ENCODE peak calls at places on chromosome 4, in ten cellular contexts. One of them, this sample, is unnamed.

GRCh38 chr4:96677499-96677898 is 837.6 kb downstream of the PDHA2 start:
- DNase-seq in M059J: peak
- DNase-seq in stromal cell of bone marrow: no peak
- DNase-seq in activated CD4-positive, alpha-beta T cell treated with anti-CD3 and anti-CD28 coated beads for 1 hour: no peak
- DNase-seq in GM13977: no peak
- DNase-seq in fibroblast of gingiva: no peak
- DNase-seq in T-helper 1 cell: no peak
- DNase-seq in neural progenitor cell: no peak
- DNase-seq in mucosa of gallbladder: no peak
- DNase-seq in NCI-H1092: no peak
- DNase-seq in this sample: no peak

GRCh38 chr4:183411291-183411861 is 33.1 kb upstream of the CDKN2AIP start:
- DNase-seq in GM13977: no peak
- DNase-seq in M059J: peak
- DNase-seq in activated CD4-positive, alpha-beta T cell treated with anti-CD3 and anti-CD28 coated beads for 1 hour: no peak
- DNase-seq in neural progenitor cell: no peak
- DNase-seq in fibroblast of gingiva: peak
- DNase-seq in stromal cell of bone marrow: no peak
- DNase-seq in T-helper 1 cell: no peak
- DNase-seq in NCI-H1092: no peak
- DNase-seq in mucosa of gallbladder: no peak
- DNase-seq in this sample: no peak

GRCh38 chr4:48139688-48140087 is 5.6 kb upstream of the TXK start:
- DNase-seq in T-helper 1 cell: peak
- DNase-seq in fibroblast of gingiva: peak
- DNase-seq in activated CD4-positive, alpha-beta T cell treated with anti-CD3 and anti-CD28 coated beads for 1 hour: no peak
- DNase-seq in mucosa of gallbladder: no peak
- DNase-seq in M059J: peak
- DNase-seq in NCI-H1092: no peak
- DNase-seq in neural progenitor cell: no peak
- DNase-seq in stromal cell of bone marrow: no peak
- DNase-seq in GM13977: no peak
- DNase-seq in this sample: no peak

GRCh38 chr4:133147922-133148689 is 988 bp upstream of the PCDH10 start:
- DNase-seq in mucosa of gallbladder: no peak
- DNase-seq in neural progenitor cell: peak
- DNase-seq in activated CD4-positive, alpha-beta T cell treated with anti-CD3 and anti-CD28 coated beads for 1 hour: no peak
- DNase-seq in GM13977: peak
- DNase-seq in stromal cell of bone marrow: no peak
- DNase-seq in M059J: peak
- DNase-seq in T-helper 1 cell: no peak
- DNase-seq in NCI-H1092: no peak
- DNase-seq in fibroblast of gingiva: peak
- DNase-seq in this sample: no peak

GRCh38 chr4:164383187-164384181 is 370.4 kb upstream of the SMIM31 start:
- DNase-seq in GM13977: no peak
- DNase-seq in activated CD4-positive, alpha-beta T cell treated with anti-CD3 and anti-CD28 coated beads for 1 hour: no peak
- DNase-seq in NCI-H1092: no peak
- DNase-seq in fibroblast of gingiva: no peak
- DNase-seq in T-helper 1 cell: no peak
- DNase-seq in neural progenitor cell: peak
- DNase-seq in stromal cell of bone marrow: peak
- DNase-seq in M059J: peak
- DNase-seq in mucosa of gallbladder: no peak
- DNase-seq in this sample: no peak

GRCh38 chr4:35556387-35556786 is 687.9 kb downstream of the ARAP2 start:
- DNase-seq in stromal cell of bone marrow: no peak
- DNase-seq in fibroblast of gingiva: no peak
- DNase-seq in GM13977: no peak
- DNase-seq in mucosa of gallbladder: no peak
- DNase-seq in activated CD4-positive, alpha-beta T cell treated with anti-CD3 and anti-CD28 coated beads for 1 hour: no peak
- DNase-seq in M059J: peak
- DNase-seq in T-helper 1 cell: no peak
- DNase-seq in neural progenitor cell: no peak
- DNase-seq in NCI-H1092: no peak
- DNase-seq in this sample: no peak

GRCh38 chr4:54542540-54543041 is 115.2 kb upstream of the KIT start:
- DNase-seq in stromal cell of bone marrow: no peak
- DNase-seq in NCI-H1092: no peak
- DNase-seq in activated CD4-positive, alpha-beta T cell treated with anti-CD3 and anti-CD28 coated beads for 1 hour: no peak
- DNase-seq in M059J: no peak
- DNase-seq in GM13977: no peak
- DNase-seq in fibroblast of gingiva: no peak
- DNase-seq in neural progenitor cell: peak
- DNase-seq in T-helper 1 cell: no peak
- DNase-seq in mucosa of gallbladder: no peak
- DNase-seq in this sample: no peak

GRCh38 chr4:3874525-3875110 is 108.4 kb downstream of the ADRA2C start:
- DNase-seq in fibroblast of gingiva: no peak
- DNase-seq in neural progenitor cell: no peak
- DNase-seq in stromal cell of bone marrow: no peak
- DNase-seq in mucosa of gallbladder: no peak
- DNase-seq in GM13977: no peak
- DNase-seq in T-helper 1 cell: no peak
- DNase-seq in M059J: no peak
- DNase-seq in NCI-H1092: no peak
- DNase-seq in activated CD4-positive, alpha-beta T cell treated with anti-CD3 and anti-CD28 coated beads for 1 hour: no peak
- DNase-seq in this sample: no peak

GRCh38 chr4:6470502-6471302 is 1.7 kb downstream of the PPP2R2C start:
- DNase-seq in NCI-H1092: no peak
- DNase-seq in activated CD4-positive, alpha-beta T cell treated with anti-CD3 and anti-CD28 coated beads for 1 hour: no peak
- DNase-seq in M059J: peak
- DNase-seq in neural progenitor cell: peak
- DNase-seq in T-helper 1 cell: no peak
- DNase-seq in stromal cell of bone marrow: peak
- DNase-seq in mucosa of gallbladder: peak
- DNase-seq in GM13977: peak
- DNase-seq in fibroblast of gingiva: peak
- DNase-seq in this sample: no peak

GRCh38 chr4:156559346-156559745 is 412.3 kb downstream of the PDGFC start:
- DNase-seq in neural progenitor cell: no peak
- DNase-seq in mucosa of gallbladder: no peak
- DNase-seq in GM13977: no peak
- DNase-seq in M059J: peak
- DNase-seq in fibroblast of gingiva: no peak
- DNase-seq in T-helper 1 cell: no peak
- DNase-seq in stromal cell of bone marrow: no peak
- DNase-seq in NCI-H1092: no peak
- DNase-seq in activated CD4-positive, alpha-beta T cell treated with anti-CD3 and anti-CD28 coated beads for 1 hour: no peak
- DNase-seq in this sample: no peak

GRCh38 chr4:110196206-110196870 is 2.1 kb downstream of the ELOVL6 start:
- DNase-seq in M059J: peak
- DNase-seq in mucosa of gallbladder: peak
- DNase-seq in fibroblast of gingiva: no peak
- DNase-seq in NCI-H1092: peak
- DNase-seq in neural progenitor cell: peak
- DNase-seq in GM13977: peak
- DNase-seq in activated CD4-positive, alpha-beta T cell treated with anti-CD3 and anti-CD28 coated beads for 1 hour: peak
- DNase-seq in T-helper 1 cell: peak
- DNase-seq in stromal cell of bone marrow: no peak
- DNase-seq in this sample: no peak

GRCh38 chr4:184416913-184417734 is 57.2 kb downstream of the IRF2 start:
- DNase-seq in mucosa of gallbladder: no peak
- DNase-seq in T-helper 1 cell: peak
- DNase-seq in activated CD4-positive, alpha-beta T cell treated with anti-CD3 and anti-CD28 coated beads for 1 hour: peak
- DNase-seq in GM13977: peak
- DNase-seq in fibroblast of gingiva: no peak
- DNase-seq in NCI-H1092: no peak
- DNase-seq in M059J: peak
- DNase-seq in stromal cell of bone marrow: no peak
- DNase-seq in neural progenitor cell: no peak
- DNase-seq in this sample: no peak

GRCh38 chr4:52904421-52904820 is 42.3 kb downstream of the RASL11B start:
- DNase-seq in GM13977: no peak
- DNase-seq in T-helper 1 cell: no peak
- DNase-seq in M059J: no peak
- DNase-seq in fibroblast of gingiva: no peak
- DNase-seq in NCI-H1092: no peak
- DNase-seq in stromal cell of bone marrow: peak
- DNase-seq in neural progenitor cell: no peak
- DNase-seq in activated CD4-positive, alpha-beta T cell treated with anti-CD3 and anti-CD28 coated beads for 1 hour: no peak
- DNase-seq in mucosa of gallbladder: peak
- DNase-seq in this sample: no peak

GRCh38 chr4:155164705-155165104 is 43.7 kb upstream of the NPY2R start:
- DNase-seq in fibroblast of gingiva: no peak
- DNase-seq in activated CD4-positive, alpha-beta T cell treated with anti-CD3 and anti-CD28 coated beads for 1 hour: no peak
- DNase-seq in stromal cell of bone marrow: no peak
- DNase-seq in mucosa of gallbladder: no peak
- DNase-seq in neural progenitor cell: peak
- DNase-seq in T-helper 1 cell: no peak
- DNase-seq in GM13977: no peak
- DNase-seq in M059J: no peak
- DNase-seq in NCI-H1092: no peak
- DNase-seq in this sample: no peak

GRCh38 chr4:92172203-92172602 is 131.6 kb upstream of the GRID2 start:
- DNase-seq in mucosa of gallbladder: no peak
- DNase-seq in fibroblast of gingiva: no peak
- DNase-seq in M059J: no peak
- DNase-seq in activated CD4-positive, alpha-beta T cell treated with anti-CD3 and anti-CD28 coated beads for 1 hour: no peak
- DNase-seq in T-helper 1 cell: no peak
- DNase-seq in NCI-H1092: no peak
- DNase-seq in stromal cell of bone marrow: no peak
- DNase-seq in GM13977: no peak
- DNase-seq in neural progenitor cell: no peak
- DNase-seq in this sample: no peak

GRCh38 chr4:156291317-156291716 is 337.7 kb upstream of the CTSO start:
- DNase-seq in T-helper 1 cell: no peak
- DNase-seq in mucosa of gallbladder: no peak
- DNase-seq in NCI-H1092: no peak
- DNase-seq in fibroblast of gingiva: no peak
- DNase-seq in activated CD4-positive, alpha-beta T cell treated with anti-CD3 and anti-CD28 coated beads for 1 hour: no peak
- DNase-seq in stromal cell of bone marrow: no peak
- DNase-seq in M059J: peak
- DNase-seq in GM13977: no peak
- DNase-seq in neural progenitor cell: no peak
- DNase-seq in this sample: no peak

GRCh38 chr4:37675587-37676290 is 10.4 kb downstream of the RELL1 start:
- DNase-seq in neural progenitor cell: no peak
- DNase-seq in mucosa of gallbladder: no peak
- DNase-seq in T-helper 1 cell: no peak
- DNase-seq in activated CD4-positive, alpha-beta T cell treated with anti-CD3 and anti-CD28 coated beads for 1 hour: no peak
- DNase-seq in stromal cell of bone marrow: no peak
- DNase-seq in GM13977: peak
- DNase-seq in fibroblast of gingiva: no peak
- DNase-seq in M059J: peak
- DNase-seq in NCI-H1092: no peak
- DNase-seq in this sample: no peak

GRCh38 chr4:152328595-152328994 is 207.3 kb downstream of the FBXW7 start:
- DNase-seq in M059J: peak
- DNase-seq in stromal cell of bone marrow: peak
- DNase-seq in GM13977: no peak
- DNase-seq in fibroblast of gingiva: peak
- DNase-seq in neural progenitor cell: no peak
- DNase-seq in T-helper 1 cell: no peak
- DNase-seq in NCI-H1092: no peak
- DNase-seq in mucosa of gallbladder: no peak
- DNase-seq in activated CD4-positive, alpha-beta T cell treated with anti-CD3 and anti-CD28 coated beads for 1 hour: no peak
- DNase-seq in this sample: peak

GRCh38 chr4:5631352-5632042 is 76.9 kb downstream of the EVC2 start:
- DNase-seq in stromal cell of bone marrow: no peak
- DNase-seq in activated CD4-positive, alpha-beta T cell treated with anti-CD3 and anti-CD28 coated beads for 1 hour: no peak
- DNase-seq in T-helper 1 cell: no peak
- DNase-seq in neural progenitor cell: no peak
- DNase-seq in fibroblast of gingiva: no peak
- DNase-seq in M059J: no peak
- DNase-seq in GM13977: no peak
- DNase-seq in mucosa of gallbladder: no peak
- DNase-seq in NCI-H1092: no peak
- DNase-seq in this sample: no peak

GRCh38 chr4:1660948-1661677 is 23.0 kb downstream of the FAM53A start:
- DNase-seq in fibroblast of gingiva: no peak
- DNase-seq in neural progenitor cell: no peak
- DNase-seq in NCI-H1092: no peak
- DNase-seq in activated CD4-positive, alpha-beta T cell treated with anti-CD3 and anti-CD28 coated beads for 1 hour: no peak
- DNase-seq in T-helper 1 cell: no peak
- DNase-seq in GM13977: no peak
- DNase-seq in M059J: no peak
- DNase-seq in mucosa of gallbladder: no peak
- DNase-seq in stromal cell of bone marrow: no peak
- DNase-seq in this sample: no peak

GRCh38 chr4:119865389-119865788 is 201.3 kb downstream of the MAD2L1 start:
- DNase-seq in NCI-H1092: no peak
- DNase-seq in fibroblast of gingiva: peak
- DNase-seq in stromal cell of bone marrow: no peak
- DNase-seq in mucosa of gallbladder: no peak
- DNase-seq in activated CD4-positive, alpha-beta T cell treated with anti-CD3 and anti-CD28 coated beads for 1 hour: no peak
- DNase-seq in GM13977: no peak
- DNase-seq in neural progenitor cell: no peak
- DNase-seq in T-helper 1 cell: no peak
- DNase-seq in M059J: no peak
- DNase-seq in this sample: no peak

GRCh38 chr4:26584725-26585124 is 841 bp downstream of the TBC1D19 start:
- DNase-seq in stromal cell of bone marrow: no peak
- DNase-seq in activated CD4-positive, alpha-beta T cell treated with anti-CD3 and anti-CD28 coated beads for 1 hour: no peak
- DNase-seq in fibroblast of gingiva: no peak
- DNase-seq in T-helper 1 cell: no peak
- DNase-seq in NCI-H1092: no peak
- DNase-seq in mucosa of gallbladder: no peak
- DNase-seq in M059J: no peak
- DNase-seq in GM13977: no peak
- DNase-seq in neural progenitor cell: no peak
- DNase-seq in this sample: no peak

GRCh38 chr4:113835005-113835404 is 73.5 kb upstream of the CAMK2D start:
- DNase-seq in fibroblast of gingiva: no peak
- DNase-seq in activated CD4-positive, alpha-beta T cell treated with anti-CD3 and anti-CD28 coated beads for 1 hour: no peak
- DNase-seq in neural progenitor cell: no peak
- DNase-seq in NCI-H1092: no peak
- DNase-seq in mucosa of gallbladder: no peak
- DNase-seq in stromal cell of bone marrow: peak
- DNase-seq in T-helper 1 cell: no peak
- DNase-seq in GM13977: no peak
- DNase-seq in M059J: peak
- DNase-seq in this sample: no peak

GRCh38 chr4:165301833-165302232 is 25.6 kb upstream of the MSMO1 start:
- DNase-seq in fibroblast of gingiva: peak
- DNase-seq in T-helper 1 cell: no peak
- DNase-seq in neural progenitor cell: no peak
- DNase-seq in stromal cell of bone marrow: no peak
- DNase-seq in M059J: peak
- DNase-seq in mucosa of gallbladder: no peak
- DNase-seq in GM13977: peak
- DNase-seq in activated CD4-positive, alpha-beta T cell treated with anti-CD3 and anti-CD28 coated beads for 1 hour: no peak
- DNase-seq in NCI-H1092: no peak
- DNase-seq in this sample: no peak

GRCh38 chr4:84568496-84568895 is 14.4 kb upstream of the CDS1 start:
- DNase-seq in T-helper 1 cell: no peak
- DNase-seq in NCI-H1092: no peak
- DNase-seq in M059J: no peak
- DNase-seq in GM13977: no peak
- DNase-seq in neural progenitor cell: no peak
- DNase-seq in fibroblast of gingiva: peak
- DNase-seq in stromal cell of bone marrow: no peak
- DNase-seq in mucosa of gallbladder: no peak
- DNase-seq in activated CD4-positive, alpha-beta T cell treated with anti-CD3 and anti-CD28 coated beads for 1 hour: no peak
- DNase-seq in this sample: no peak

GRCh38 chr4:24890561-24890960 is 22.3 kb downstream of the CCDC149 start:
- DNase-seq in M059J: no peak
- DNase-seq in T-helper 1 cell: no peak
- DNase-seq in stromal cell of bone marrow: no peak
- DNase-seq in fibroblast of gingiva: no peak
- DNase-seq in GM13977: no peak
- DNase-seq in activated CD4-positive, alpha-beta T cell treated with anti-CD3 and anti-CD28 coated beads for 1 hour: no peak
- DNase-seq in neural progenitor cell: no peak
- DNase-seq in NCI-H1092: no peak
- DNase-seq in mucosa of gallbladder: no peak
- DNase-seq in this sample: no peak

GRCh38 chr4:125085-125820 is 952 bp downstream of the ZNF718 start:
- DNase-seq in GM13977: no peak
- DNase-seq in NCI-H1092: peak
- DNase-seq in T-helper 1 cell: no peak
- DNase-seq in mucosa of gallbladder: peak
- DNase-seq in activated CD4-positive, alpha-beta T cell treated with anti-CD3 and anti-CD28 coated beads for 1 hour: peak
- DNase-seq in fibroblast of gingiva: peak
- DNase-seq in M059J: no peak
- DNase-seq in neural progenitor cell: peak
- DNase-seq in stromal cell of bone marrow: peak
- DNase-seq in this sample: no peak

This sample was measured in BJ.